ENCODE peak calls at places on chromosome 14, in seven cellular contexts. Y, T, W, O, F, D and Q are unnamed samples.
A peak's percentile ranks its signal among the peaks of the same experiment; 100 is the strongest.

GRCh38 chr14:37595809-37596595 is 573 bp downstream of the TTC6 start:
- DNase-seq in Y (peak; percentile 90), T (no peak), W (peak; percentile 71), O (peak; percentile 13), F (no peak), D (no peak), Q (peak; percentile 86)

GRCh38 chr14:34741840-34742239 is 27.4 kb upstream of the CFL2 start:
- DNase-seq in Y (no peak), T (no peak), W (no peak), O (peak; percentile 44), F (no peak), D (no peak), Q (no peak)

GRCh38 chr14:90742252-90742651 is 74.0 kb downstream of the TTC7B start:
- DNase-seq in Y (no peak), T (no peak), W (no peak), O (no peak), F (no peak), D (no peak), Q (no peak)

GRCh38 chr14:60233251-60233650 is 15.8 kb upstream of the PPM1A start:
- DNase-seq in Y (no peak), T (no peak), W (no peak), O (no peak), F (no peak), D (no peak), Q (no peak)

GRCh38 chr14:99757331-99758070 is 35.7 kb upstream of the EML1 start:
- DNase-seq in Y (no peak), T (no peak), W (no peak), O (no peak), F (no peak), D (no peak), Q (no peak)

GRCh38 chr14:97380539-97380941 is 583.4 kb downstream of the VRK1 start:
- DNase-seq in Y (no peak), T (no peak), W (no peak), O (no peak), F (no peak), D (no peak), Q (no peak)

GRCh38 chr14:69010632-69011031 is 31.5 kb upstream of the ACTN1 start:
- DNase-seq in Y (peak; percentile 25), T (no peak), W (no peak), O (no peak), F (no peak), D (no peak), Q (no peak)

GRCh38 chr14:51398898-51399297 is 158.9 kb downstream of the TMX1 start:
- DNase-seq in Y (no peak), T (no peak), W (no peak), O (no peak), F (no peak), D (no peak), Q (no peak)

GRCh38 chr14:101072531-101072930 is 169.0 kb upstream of the RTL1 start:
- DNase-seq in Y (no peak), T (no peak), W (peak; percentile 47), O (no peak), F (no peak), D (no peak), Q (no peak)

GRCh38 chr14:96256420-96256819 is 410 bp downstream of the BDKRB1 start:
- DNase-seq in Y (no peak), T (no peak), W (no peak), O (no peak), F (no peak), D (no peak), Q (no peak)

GRCh38 chr14:81406863-81407262 is 6.7 kb upstream of the STON2 start:
- DNase-seq in Y (no peak), T (no peak), W (no peak), O (no peak), F (peak; percentile 65), D (no peak), Q (no peak)

GRCh38 chr14:100523536-100524025 is 63.6 kb downstream of the BEGAIN start:
- DNase-seq in Y (no peak), T (no peak), W (no peak), O (no peak), F (no peak), D (no peak), Q (no peak)

GRCh38 chr14:101118746-101119610 is 215.5 kb upstream of the RTL1 start:
- DNase-seq in Y (no peak), T (no peak), W (no peak), O (no peak), F (peak; percentile 25), D (no peak), Q (no peak)

GRCh38 chr14:52951730-52952481 is 1.1 kb upstream of the FERMT2 start:
- DNase-seq in Y (peak; percentile 18), T (no peak), W (no peak), O (peak; percentile 17), F (peak; percentile 49), D (no peak), Q (no peak)

GRCh38 chr14:68476212-68476964 is 316.5 kb downstream of the ZFP36L1 start:
- DNase-seq in Y (peak; percentile 35), T (no peak), W (no peak), O (no peak), F (peak; percentile 79), D (no peak), Q (peak; percentile 72)

GRCh38 chr14:79496701-79497100 is 714.6 kb downstream of the DIO2 start:
- DNase-seq in Y (no peak), T (no peak), W (no peak), O (no peak), F (no peak), D (no peak), Q (no peak)

GRCh38 chr14:32331227-32331597 is 2.1 kb downstream of the AKAP6 start:
- DNase-seq in Y (no peak), T (no peak), W (no peak), O (no peak), F (no peak), D (no peak), Q (no peak)

GRCh38 chr14:75044760-75045159 is 6.5 kb downstream of the MLH3 start:
- DNase-seq in Y (no peak), T (no peak), W (no peak), O (no peak), F (no peak), D (no peak), Q (no peak)

GRCh38 chr14:50060871-50061663 is 55.3 kb downstream of the VCPKMT start:
- DNase-seq in Y (peak; percentile 47), T (peak; percentile 55), W (no peak), O (no peak), F (peak; percentile 71), D (no peak), Q (no peak)

DNA sequence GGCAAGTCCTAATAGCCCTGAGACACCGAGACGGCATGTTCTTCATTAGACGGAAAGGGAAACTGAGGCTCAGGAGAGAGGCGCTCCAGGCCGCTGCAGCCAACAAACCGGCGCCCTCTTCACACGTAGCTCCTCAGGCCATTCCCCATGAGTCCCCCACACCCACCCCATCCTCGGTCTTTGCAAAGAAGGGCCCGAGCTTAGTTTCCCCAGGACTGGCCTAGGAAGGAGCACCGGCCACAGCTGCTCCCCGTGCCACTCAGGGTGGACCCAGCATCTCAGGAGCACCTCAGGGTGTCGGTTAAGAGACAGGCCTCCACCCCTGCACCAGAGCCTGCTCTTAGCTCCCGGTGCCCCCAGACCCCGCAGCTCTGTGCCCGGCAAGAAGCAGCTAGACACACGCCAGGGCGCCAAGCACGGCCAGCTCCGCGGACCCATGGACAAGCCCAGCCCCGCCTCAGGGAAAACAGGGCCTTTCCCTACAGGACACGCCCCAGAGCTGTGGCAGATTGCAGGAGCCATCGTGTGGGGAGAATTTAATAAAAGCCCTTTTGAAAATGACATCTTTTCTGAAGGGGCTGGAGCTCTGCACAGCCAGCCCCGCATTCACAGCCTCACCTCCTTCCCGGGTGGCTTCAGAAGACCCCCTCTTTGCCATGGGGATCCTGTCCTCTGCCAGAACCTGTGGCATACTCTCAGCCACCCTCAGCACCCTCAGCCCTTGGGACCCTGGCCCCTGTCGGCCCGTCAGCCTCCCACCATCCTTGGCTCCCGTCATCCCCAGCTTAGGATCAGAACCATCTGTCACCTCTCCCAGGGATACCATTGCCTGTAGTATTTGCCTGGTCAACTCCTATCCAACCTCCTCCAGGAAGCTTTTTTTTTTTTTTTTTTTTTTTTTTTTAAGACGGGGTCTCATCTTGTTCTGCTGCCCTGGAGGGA is 59.7 kb downstream of the LGMN start:
- DNase-seq in Y (peak; percentile 53), T (no peak), W (peak; percentile 73), O (no peak), F (no peak), D (no peak), Q (no peak)
- H3K4me1 ChIP-seq in Y (peaks cover 10% of the 10 kb centered on the region), T (peaks cover 20% of the 10 kb centered on the region), W (peaks cover 24% of the 10 kb centered on the region), O (peaks cover 17% of the 10 kb centered on the region), F (peaks cover 13% of the 10 kb centered on the region), D (peaks cover 7% of the 10 kb centered on the region), Q (peaks cover 30% of the 10 kb centered on the region)

GRCh38 chr14:106792543-106792942 is 1266.2 kb downstream of the TMEM121 start:
- DNase-seq in Y (no peak), T (no peak), W (no peak), O (no peak), F (no peak), D (no peak), Q (no peak)

GRCh38 chr14:106790189-106791036 is 1264.0 kb downstream of the TMEM121 start:
- DNase-seq in Y (peak; percentile 89), T (peak; percentile 46), W (peak; percentile 93), O (peak; percentile 70), F (peak; percentile 60), D (peak; percentile 13), Q (peak; percentile 83)

GRCh38 chr14:106788534-106788933 is 1262.2 kb downstream of the TMEM121 start:
- DNase-seq in Y (no peak), T (no peak), W (no peak), O (no peak), F (no peak), D (no peak), Q (no peak)

GRCh38 chr14:106789318-106789717 is 1262.9 kb downstream of the TMEM121 start:
- DNase-seq in Y (no peak), T (no peak), W (no peak), O (no peak), F (no peak), D (no peak), Q (no peak)

DNA sequence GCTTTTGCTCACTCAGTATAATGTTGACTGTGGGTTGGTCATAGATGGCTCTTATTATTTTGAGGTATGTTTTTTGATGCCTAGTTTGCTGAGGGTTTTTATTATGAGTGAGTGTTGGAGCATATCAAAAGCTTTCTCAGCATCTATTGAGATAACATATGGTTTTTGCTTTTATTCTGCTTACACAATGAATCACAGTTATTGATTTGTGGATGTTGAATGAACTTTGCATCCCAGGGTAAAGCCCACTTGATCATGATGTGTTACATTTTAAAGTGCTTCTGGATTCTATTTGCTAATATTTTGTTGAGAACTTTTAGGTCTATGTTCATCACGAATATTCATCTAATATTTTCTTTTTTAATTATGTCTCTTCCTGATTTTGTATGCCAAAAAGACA is 1260.3 kb downstream of the TMEM121 start:
- DNase-seq in Y (no peak), T (no peak), W (no peak), O (no peak), F (no peak), D (no peak), Q (no peak)
- H3K9me3 ChIP-seq in Y (no peaks in the 10 kb centered on the region), T (no peaks in the 10 kb centered on the region), W (no peaks in the 10 kb centered on the region), O (no peaks in the 10 kb centered on the region), F (no peaks in the 10 kb centered on the region), D (no peaks in the 10 kb centered on the region), Q (no peaks in the 10 kb centered on the region)

GRCh38 chr14:73027984-73028383 is 1.1 kb upstream of the ZFYVE1 start:
- DNase-seq in Y (no peak), T (no peak), W (no peak), O (no peak), F (no peak), D (no peak), Q (no peak)
- H3K4me3 ChIP-seq in Y (no peak overlapping the region), T (no peak overlapping the region), W (no peak overlapping the region), O (no peak overlapping the region), F (no peak overlapping the region), D (no peak overlapping the region), Q (no peak overlapping the region)

GRCh38 chr14:104697892-104698583 is 8.6 kb downstream of the INF2 start:
- DNase-seq in Y (no peak), T (no peak), W (no peak), O (no peak), F (no peak), D (no peak), Q (peak; percentile 71)
- H3K4me1 ChIP-seq in Y (peaks cover 39% of the 10 kb centered on the region), T (peaks cover 34% of the 10 kb centered on the region), W (no peaks in the 10 kb centered on the region), O (peaks cover 34% of the 10 kb centered on the region), F (peaks cover 88% of the 10 kb centered on the region), D (peaks cover 35% of the 10 kb centered on the region), Q (peaks cover 72% of the 10 kb centered on the region)